ENCODE peak calls at places on chromosomes 5 and 9, in seven cellular contexts. W is endodermal cell, F is IMR-90, M is DND-41, T is PC-3, V is BE2C, Y is mucosa of descending colon. K is an unnamed sample.

GRCh38 chr5:10628601-10629000 is 64.7 kb downstream of the ANKRD33B start:
- DNase-seq in T (no peak), W (no peak), F (no peak), Y (no peak), V (no peak), M (no peak), K (no peak)

GRCh38 chr5:1547236-1547635 is 23.5 kb upstream of the LPCAT1 start:
- DNase-seq in T (no peak), M (no peak), F (no peak), Y (no peak), V (no peak), W (no peak), K (no peak)

GRCh38 chr9:32264171-32264862 is 120.1 kb upstream of the ACO1 start:
- DNase-seq in F (peak), W (peak), V (no peak), Y (no peak), T (peak), M (no peak), K (no peak)

GRCh38 chr5:178377583-178378270 is 145.1 kb upstream of the PHYKPL start:
- DNase-seq in T (no peak), Y (no peak), V (no peak), W (no peak), M (no peak), F (no peak), K (no peak)

GRCh38 chr5:178940569-178941360 is at the start of gene ZNF454:
- DNase-seq in T (no peak), W (no peak), Y (peak), F (peak), V (peak), M (no peak), K (no peak)

GRCh38 chr5:135037519-135038201 is 3.6 kb upstream of the PITX1 start:
- DNase-seq in M (no peak), Y (no peak), F (no peak), V (no peak), W (no peak), T (no peak), K (no peak)

GRCh38 chr5:758698-759053 is 25.9 kb downstream of the ZDHHC11B start:
- DNase-seq in Y (no peak), W (no peak), V (peak), F (no peak), T (no peak), M (no peak), K (no peak)

GRCh38 chr9:91421987-91422765 is 1.5 kb downstream of the NFIL3 start:
- DNase-seq in M (no peak), W (peak), V (no peak), F (peak), Y (peak), T (no peak), K (no peak)

GRCh38 chr9:80951675-80952074 is 737.7 kb downstream of the TLE1 start:
- DNase-seq in M (no peak), V (no peak), T (no peak), W (no peak), F (peak), Y (no peak), K (no peak)

GRCh38 chr5:159442210-159442850 is 112.0 kb upstream of the IL12B start:
- DNase-seq in V (no peak), W (peak), M (no peak), F (peak), T (no peak), Y (peak), K (no peak)

GRCh38 chr5:158423623-158424200 is 564.8 kb upstream of the CLINT1 start:
- DNase-seq in V (no peak), F (peak), T (no peak), M (no peak), Y (no peak), W (no peak), K (no peak)

GRCh38 chr5:128905225-128906110 is 59.8 kb upstream of the SLC27A6 start:
- DNase-seq in V (peak), W (peak), M (peak), Y (peak), F (peak), T (peak), K (peak)

GRCh38 chr5:1809416-1810035 is 8.3 kb downstream of the NDUFS6 start:
- DNase-seq in Y (no peak), M (no peak), F (no peak), V (no peak), T (no peak), W (no peak), K (no peak)

GRCh38 chr9:89522261-89522978 is 24.5 kb upstream of the SEMA4D start:
- DNase-seq in W (no peak), V (no peak), F (no peak), T (peak), M (peak), Y (peak), K (peak)

GRCh38 chr5:125558466-125558865 is 812.0 kb upstream of the ZNF608 start:
- DNase-seq in V (no peak), F (peak), M (no peak), T (no peak), Y (no peak), W (no peak), K (no peak)

GRCh38 chr9:98018347-98018746 is 35.2 kb downstream of the ANP32B start:
- DNase-seq in W (no peak), T (no peak), M (no peak), Y (no peak), F (no peak), V (no peak), K (no peak)

GRCh38 chr9:122030357-122030756 is 62.8 kb downstream of the TTLL11 start:
- DNase-seq in T (no peak), Y (no peak), F (no peak), V (no peak), M (no peak), W (no peak), K (no peak)

GRCh38 chr5:160352308-160352707 is 18.1 kb downstream of the C1QTNF2 start:
- DNase-seq in Y (no peak), V (no peak), M (no peak), W (no peak), F (no peak), T (no peak), K (no peak)

GRCh38 chr9:22742401-22742800 is 295.8 kb downstream of the DMRTA1 start:
- DNase-seq in T (peak), W (no peak), F (no peak), Y (no peak), M (no peak), V (no peak), K (no peak)

GRCh38 chr9:95197692-95198271 is 119.7 kb downstream of the FANCC start:
- DNase-seq in Y (no peak), F (peak), M (no peak), V (no peak), T (no peak), W (no peak), K (no peak)

GRCh38 chr9:117485176-117485575 is 70.3 kb upstream of the ASTN2 start:
- DNase-seq in W (peak), M (no peak), F (no peak), T (no peak), Y (no peak), V (no peak), K (no peak)

GRCh38 chr5:141870871-141871270 is 7.3 kb downstream of the PCDH1 start:
- DNase-seq in Y (peak), M (no peak), W (peak), V (no peak), T (peak), F (no peak), K (no peak)

GRCh38 chr5:129118405-129118804 is 23.9 kb downstream of the ISOC1 start:
- DNase-seq in W (no peak), Y (no peak), T (no peak), M (no peak), V (no peak), F (peak), K (no peak)

GRCh38 chr5:107011530-107012115 is 659.1 kb downstream of the EFNA5 start:
- DNase-seq in Y (no peak), F (no peak), T (peak), V (peak), W (no peak), M (no peak), K (no peak)

GRCh38 chr9:86353591-86354047 is 591 bp downstream of the TUT7 start:
- DNase-seq in W (no peak), Y (peak), T (peak), M (no peak), F (no peak), V (no peak), K (peak)

GRCh38 chr5:169964247-169964646 is 16.0 kb downstream of the INSYN2B start:
- DNase-seq in T (no peak), F (no peak), Y (no peak), M (no peak), V (no peak), W (no peak), K (no peak)

GRCh38 chr5:9283021-9283420 is 262.9 kb downstream of the SEMA5A start:
- DNase-seq in M (no peak), V (no peak), F (peak), W (no peak), T (peak), Y (no peak), K (no peak)

GRCh38 chr5:11426442-11426841 is 477.8 kb downstream of the CTNND2 start:
- DNase-seq in T (no peak), F (no peak), W (no peak), Y (no peak), V (no peak), M (no peak), K (no peak)

GRCh38 chr5:171953860-171954701 is 52.4 kb downstream of the FBXW11 start:
- DNase-seq in V (no peak), F (peak), M (no peak), Y (no peak), W (no peak), T (peak), K (no peak)

GRCh38 chr5:152811985-152812384 is 406.9 kb upstream of the NMUR2 start:
- DNase-seq in W (peak), M (no peak), F (no peak), T (no peak), Y (no peak), V (no peak), K (no peak)

GRCh38 chr5:88952344-88952743 is 69.4 kb upstream of the MEF2C start:
- DNase-seq in F (peak), V (no peak), Y (no peak), W (no peak), M (no peak), T (peak), K (no peak)

GRCh38 chr9:89606567-89607311 is 1.9 kb downstream of the GADD45G start:
- DNase-seq in V (peak), F (peak), W (peak), M (peak), Y (peak), T (peak), K (peak)

GRCh38 chr9:5326893-5327548 is 12.7 kb downstream of the RLN1 start:
- DNase-seq in F (peak), V (no peak), T (no peak), Y (no peak), M (no peak), W (peak), K (peak)

GRCh38 chr5:150637245-150638052 is 3.0 kb upstream of the SYNPO start:
- DNase-seq in M (no peak), V (no peak), W (peak), F (peak), Y (no peak), T (peak), K (no peak)

GRCh38 chr5:125564336-125564975 is 818.0 kb upstream of the ZNF608 start:
- DNase-seq in Y (no peak), V (peak), T (no peak), F (peak), M (no peak), W (no peak), K (no peak)

GRCh38 chr9:13555516-13555915 is 276.0 kb upstream of the MPDZ start:
- DNase-seq in F (no peak), Y (no peak), W (no peak), V (no peak), T (no peak), M (no peak), K (no peak)

GRCh38 chr5:39469173-39469572 is 44.4 kb upstream of the DAB2 start:
- DNase-seq in V (no peak), W (no peak), F (no peak), M (no peak), Y (no peak), T (no peak), K (no peak)

GRCh38 chr5:56142620-56143431 is 90.3 kb downstream of the ANKRD55 start:
- DNase-seq in T (peak), F (no peak), W (no peak), M (no peak), Y (no peak), V (no peak), K (peak)

GRCh38 chr5:96072791-96073165 is 111.1 kb upstream of the ELL2 start:
- DNase-seq in F (no peak), M (no peak), W (no peak), V (no peak), Y (no peak), T (no peak), K (no peak)

DNA sequence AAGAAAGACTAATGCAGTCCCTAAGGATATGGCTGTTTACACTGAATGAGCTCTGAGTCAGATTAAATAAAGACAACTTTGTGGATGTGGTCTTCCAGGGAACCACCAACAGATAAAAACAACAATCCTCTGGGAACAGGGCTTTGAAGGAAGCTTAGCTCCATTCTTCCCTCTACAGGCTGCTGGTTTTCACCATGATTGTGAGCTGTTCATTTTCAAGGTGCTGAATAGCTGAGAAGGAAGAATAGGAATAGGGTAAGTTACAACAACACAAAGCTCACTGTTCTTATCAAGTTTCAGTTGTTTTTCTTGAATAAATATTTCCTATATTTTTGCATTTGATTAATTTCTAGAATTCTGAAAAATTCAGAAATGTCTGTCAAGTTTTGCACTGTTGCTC is 25.9 kb upstream of the PTAR1 start:
- DNase-seq in T (peak), Y (no peak), W (no peak), F (peak), V (no peak), M (no peak), K (no peak)
- TF ChIP-seq CTCF in T (peak), Y (no peak), W (peak), F (peak), V (peak), M (no peak), K (no peak)

DNA sequence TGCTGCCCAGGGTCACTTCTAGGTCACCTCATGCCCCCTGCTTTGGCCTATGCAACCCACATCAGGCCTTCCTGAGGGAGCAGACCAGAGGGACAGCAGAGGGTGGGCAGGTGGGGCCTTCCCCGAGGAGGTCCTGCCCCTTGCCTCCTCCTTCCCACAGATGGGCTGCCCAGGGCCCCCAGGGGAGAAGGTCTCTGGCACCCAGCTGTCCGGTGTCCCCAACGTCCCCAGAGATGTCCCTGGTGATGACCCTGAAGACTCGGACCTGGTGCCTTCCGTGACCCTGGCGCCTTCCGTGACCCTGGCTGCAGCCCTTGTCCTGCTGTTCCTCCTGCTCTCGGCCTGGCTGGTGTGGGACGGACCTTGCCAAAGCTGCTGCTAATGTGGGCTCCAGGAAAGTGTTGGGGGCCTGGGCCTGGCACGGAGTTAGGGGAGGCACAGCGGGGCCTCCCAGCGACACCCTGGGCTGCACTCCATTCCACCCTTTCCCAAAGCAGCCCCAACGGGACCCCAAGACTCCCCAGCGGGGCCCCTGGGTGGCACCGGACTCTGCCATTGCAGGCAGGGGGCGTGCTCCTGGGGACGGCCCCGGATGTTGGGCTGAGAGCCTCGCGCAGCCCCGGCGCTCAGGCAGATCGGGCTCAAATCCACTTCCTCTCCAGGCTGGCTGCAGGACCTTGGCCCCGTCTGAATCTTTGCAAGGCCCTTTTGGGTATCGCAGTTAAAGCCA is 6.8 kb upstream of the SLC2A6 start:
- DNase-seq in M (peak), T (no peak), F (no peak), W (peak), Y (no peak), V (peak), K (peak)
- TF ChIP-seq CTCF in M (no peak), T (no peak), F (no peak), W (no peak), Y (no peak), V (no peak), K (no peak)

GRCh38 chr5:4295663-4296339 is 700.2 kb downstream of the IRX1 start:
- DNase-seq in V (no peak), M (peak), T (no peak), Y (no peak), W (peak), F (no peak), K (peak)
- TF ChIP-seq CTCF in V (no peak), M (peak), T (no peak), Y (no peak), W (peak), F (no peak), K (peak)

GRCh38 chr9:127973169-127974001 is 7.4 kb downstream of the EEIG1 start:
- DNase-seq in T (no peak), V (peak), Y (peak), W (peak), F (no peak), M (no peak), K (no peak)

GRCh38 chr9:127974002-127974768 is 6.6 kb downstream of the EEIG1 start:
- DNase-seq in V (peak), W (peak), Y (no peak), T (no peak), F (no peak), M (no peak), K (no peak)

GRCh38 chr9:127970401-127971313 is 10.1 kb downstream of the EEIG1 start:
- DNase-seq in F (no peak), V (peak), Y (no peak), W (no peak), T (peak), M (no peak), K (peak)

GRCh38 chr9:127972316-127972871 is 8.4 kb downstream of the EEIG1 start:
- DNase-seq in Y (no peak), W (peak), F (no peak), T (no peak), V (peak), M (no peak), K (no peak)

DNA sequence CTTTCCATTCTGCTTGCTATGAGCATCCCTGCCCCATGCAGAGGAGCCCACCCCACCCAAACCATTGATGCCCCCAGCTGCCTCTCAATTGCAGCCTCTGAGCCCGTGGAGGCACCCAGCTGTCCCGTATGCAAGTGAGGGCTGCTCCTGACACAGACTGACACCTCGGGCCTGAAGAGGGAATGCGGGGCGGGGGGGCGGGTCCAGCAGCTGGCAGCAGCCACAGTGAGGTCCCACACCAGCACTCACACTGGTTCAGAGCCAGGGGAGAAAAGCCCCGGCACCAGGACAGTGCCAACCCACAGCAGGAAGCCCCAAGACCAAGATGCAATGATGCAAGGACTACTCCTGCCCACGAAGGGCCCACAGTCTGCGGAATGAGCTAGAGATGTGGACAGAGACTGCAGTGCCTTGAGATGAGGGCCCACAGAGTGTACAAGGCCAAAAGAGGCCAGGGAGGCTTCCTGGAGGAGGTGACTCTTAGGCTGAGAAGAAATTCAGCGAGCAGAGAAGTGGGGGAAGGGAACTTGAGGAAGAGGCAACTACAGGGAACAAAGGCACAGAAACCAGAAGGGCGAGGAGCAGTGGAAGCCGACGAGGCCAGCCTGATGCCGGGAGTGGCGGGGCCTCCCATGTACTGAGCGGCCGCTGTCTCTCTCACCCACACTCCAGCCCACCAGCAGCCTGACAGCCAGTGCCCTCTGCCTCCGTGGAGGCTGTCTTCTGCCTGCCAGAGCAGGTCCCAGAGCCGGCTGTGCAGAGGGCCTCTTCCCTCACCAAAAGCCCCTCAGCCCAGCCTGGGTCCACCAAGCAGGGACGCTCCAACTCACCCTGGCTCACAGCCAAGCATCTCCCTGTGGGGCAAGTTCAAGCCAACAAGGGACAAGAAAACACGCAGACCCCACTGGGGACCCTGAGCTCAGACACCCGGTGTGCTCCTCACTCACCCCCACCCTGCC is 9.2 kb downstream of the EEIG1 start:
- DNase-seq in M (no peak), W (peak), T (no peak), Y (no peak), V (peak), F (no peak), K (peak)
- TF ChIP-seq CTCF in M (no peak), W (no peak), T (no peak), Y (no peak), V (no peak), F (no peak), K (no peak)

DNA sequence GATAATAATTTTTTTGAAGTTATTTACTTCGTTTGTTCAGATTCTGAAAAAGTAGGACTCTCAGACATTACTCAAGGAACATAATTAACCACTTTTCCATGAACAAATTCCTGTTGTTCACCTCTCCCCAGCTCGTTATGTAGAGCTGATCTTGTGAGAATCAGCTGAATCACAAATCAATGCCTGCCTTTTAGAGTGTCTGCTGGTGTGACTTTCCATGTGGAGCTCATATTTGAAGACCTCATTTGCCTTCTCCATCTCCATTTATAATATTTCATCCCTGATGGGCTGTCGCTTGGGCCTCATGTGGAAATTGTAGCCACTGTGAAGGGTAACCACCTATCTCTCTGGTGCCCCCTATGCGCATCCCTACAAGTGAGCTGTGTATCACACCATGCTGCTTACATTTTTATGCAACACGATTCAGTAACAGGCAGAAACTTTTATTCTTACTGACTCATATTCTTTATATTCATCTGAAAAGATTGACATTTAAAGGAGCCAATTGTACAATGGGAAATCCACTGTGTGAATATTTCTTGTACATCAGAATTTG is 111.3 kb downstream of the STK32A start:
- DNase-seq in Y (no peak), W (no peak), F (no peak), V (peak), T (no peak), M (no peak), K (no peak)
- TF ChIP-seq CTCF in Y (no peak), W (peak), F (no peak), V (peak), T (peak), M (no peak), K (no peak)

K was measured in activated CD8-positive, alpha-beta T cell treated with anti-CD3 and anti-CD28 coated beads for 36 hours.